ENCODE peak calls at places on chromosomes 2 and 18, in nine cellular contexts. O is C1 segment of cervical spinal cord; W is midbrain; J is lower lobe of right lung; C is glutamatergic neuron; D is CD4-positive, alpha-beta T cell; P is GM19239; E is HFF-Myc; V is cardiac fibroblast. F is an unnamed sample.
A peak's percentile ranks its signal among the peaks of the same experiment; 100 is the strongest.

GRCh38 chr2:120367649-120368048 is 21.7 kb downstream of the INHBB start:
- DNase-seq in O (no peak), C (no peak), J (no peak), P (no peak), V (no peak), D (no peak), E (no peak), W (no peak), F (peak; percentile 26)

GRCh38 chr2:15687720-15688119 is 96.1 kb downstream of the DDX1 start:
- DNase-seq in C (no peak), W (no peak), D (no peak), P (no peak), V (no peak), J (no peak), O (no peak), E (no peak), F (no peak)

GRCh38 chr2:120828066-120828465 is 92.4 kb downstream of the GLI2 start:
- DNase-seq in P (no peak), D (no peak), E (no peak), C (no peak), J (no peak), O (no peak), W (no peak), V (no peak), F (no peak)

GRCh38 chr18:33034212-33034611 is 261.4 kb upstream of the KLHL14 start:
- DNase-seq in D (no peak), C (no peak), P (no peak), J (no peak), V (no peak), W (no peak), E (no peak), O (no peak), F (peak; percentile 19)

GRCh38 chr2:74908763-74909444 is 49.5 kb upstream of the POLE4 start:
- DNase-seq in E (no peak), V (peak; percentile 4), D (no peak), O (no peak), J (no peak), C (no peak), W (no peak), P (no peak), F (no peak)

GRCh38 chr2:230864605-230865323 is at the start of gene ITM2C:
- DNase-seq in O (peak; percentile 37), E (peak; percentile 21), D (peak; percentile 70), C (peak; percentile 83), J (peak; percentile 69), P (peak; percentile 86), W (peak; percentile 55), V (peak; percentile 51), F (peak; percentile 19)

GRCh38 chr2:70340921-70341765 is 39.3 kb upstream of the FAM136A start:
- DNase-seq in W (peak; percentile 53), P (peak; percentile 50), J (no peak), O (peak; percentile 3), V (peak; percentile 58), C (peak; percentile 34), D (peak; percentile 15), E (peak; percentile 21), F (peak; percentile 55)

GRCh38 chr18:79590191-79591039 is 89.2 kb upstream of the CTDP1 start:
- DNase-seq in D (no peak), E (no peak), V (peak; percentile 50), P (no peak), W (peak; percentile 1), O (no peak), C (peak; percentile 43), J (peak; percentile 42), F (no peak)

GRCh38 chr2:205780645-205781044 is 98.3 kb downstream of the NRP2 start:
- DNase-seq in J (no peak), W (no peak), E (no peak), C (no peak), P (no peak), V (no peak), O (no peak), D (no peak), F (no peak)

GRCh38 chr2:240835528-240835927 is 15.5 kb upstream of the KIF1A start:
- DNase-seq in V (no peak), E (no peak), W (no peak), C (no peak), O (no peak), J (no peak), P (no peak), D (no peak), F (no peak)

GRCh38 chr2:112831956-112832567 is 4.5 kb downstream of the IL1B start:
- DNase-seq in D (no peak), E (no peak), O (no peak), V (peak; percentile 27), J (no peak), P (no peak), C (no peak), W (no peak), F (peak; percentile 14)

GRCh38 chr2:101842471-101842870 is 145.0 kb downstream of the MAP4K4 start:
- DNase-seq in P (no peak), W (no peak), E (no peak), D (no peak), V (no peak), C (no peak), J (no peak), O (no peak), F (peak; percentile 27)

GRCh38 chr2:135257383-135258090 is 205.4 kb downstream of the RAB3GAP1 start:
- DNase-seq in V (peak; percentile 65), O (no peak), C (no peak), P (no peak), D (no peak), E (peak; percentile 41), J (no peak), W (no peak), F (no peak)

GRCh38 chr2:33033524-33034150 is 86.9 kb downstream of the LTBP1 start:
- DNase-seq in P (no peak), C (peak; percentile 96), E (no peak), O (no peak), J (no peak), W (peak; percentile 58), V (peak; percentile 75), D (no peak), F (peak; percentile 67)

GRCh38 chr18:2826581-2826980 is 20.2 kb upstream of the EMILIN2 start:
- DNase-seq in D (no peak), C (no peak), V (peak; percentile 47), P (no peak), E (no peak), J (no peak), W (no peak), O (no peak), F (no peak)

GRCh38 chr2:205712508-205712907 is 30.2 kb downstream of the NRP2 start:
- DNase-seq in C (no peak), J (no peak), V (peak; percentile 90), D (no peak), E (no peak), O (no peak), W (no peak), P (no peak), F (peak; percentile 68)

GRCh38 chr2:231717281-231718180 is 9.2 kb downstream of the PTMA start:
- DNase-seq in P (no peak), O (no peak), C (no peak), W (no peak), V (peak; percentile 93), E (no peak), J (peak; percentile 80), D (no peak), F (no peak)

GRCh38 chr2:152354069-152354755 is 19.2 kb downstream of the FMNL2 start:
- DNase-seq in J (no peak), V (peak; percentile 54), P (no peak), O (no peak), C (no peak), D (no peak), W (no peak), E (no peak), F (no peak)

GRCh38 chr2:175167076-175167791 is 769 bp downstream of the ATF2 start:
- DNase-seq in C (peak; percentile 70), W (no peak), J (peak; percentile 51), P (no peak), O (peak; percentile 60), D (no peak), V (peak; percentile 52), E (no peak), F (peak; percentile 61)

GRCh38 chr2:232361646-232362045 is 16.9 kb upstream of the ALPP start:
- DNase-seq in J (no peak), W (no peak), V (no peak), E (no peak), P (no peak), O (no peak), C (no peak), D (no peak), F (no peak)

GRCh38 chr2:234495801-234496441 is 960 bp downstream of the ARL4C start:
- DNase-seq in D (peak; percentile 32), O (no peak), P (no peak), W (no peak), V (peak; percentile 42), C (peak; percentile 57), E (no peak), J (peak; percentile 63), F (peak; percentile 54)

GRCh38 chr18:52685316-52685715 is 345.3 kb downstream of the DCC start:
- DNase-seq in P (no peak), J (no peak), V (no peak), E (no peak), C (no peak), W (no peak), D (no peak), O (no peak), F (no peak)

GRCh38 chr18:55088000-55088401 is 128.7 kb upstream of the CCDC68 start:
- DNase-seq in E (no peak), P (no peak), J (no peak), O (no peak), C (no peak), V (no peak), D (no peak), W (no peak), F (no peak)

GRCh38 chr2:105403785-105404698 is 5.2 kb upstream of the FHL2 start:
- DNase-seq in W (no peak), E (no peak), J (no peak), D (no peak), C (no peak), V (peak; percentile 92), P (no peak), O (no peak), F (peak; percentile 86)

GRCh38 chr2:144015036-144015435 is 504.9 kb downstream of the ZEB2 start:
- DNase-seq in C (no peak), O (no peak), P (no peak), V (peak; percentile 49), J (no peak), E (no peak), D (no peak), W (no peak), F (peak; percentile 40)

GRCh38 chr2:61210332-61210981 is 48.5 kb downstream of the C2orf74 start:
- DNase-seq in V (peak; percentile 89), D (no peak), W (no peak), O (no peak), J (no peak), C (no peak), P (no peak), E (no peak), F (no peak)

GRCh38 chr2:22450831-22451230 is 934.1 kb upstream of the KLHL29 start:
- DNase-seq in W (peak; percentile 61), V (no peak), P (no peak), E (no peak), C (no peak), O (peak; percentile 7), D (no peak), J (no peak), F (no peak)

GRCh38 chr2:217809736-217810135 is 193.1 kb downstream of the TNS1 start:
- DNase-seq in O (no peak), C (no peak), W (no peak), P (no peak), D (no peak), J (no peak), V (no peak), E (no peak), F (no peak)

GRCh38 chr2:83196225-83196624 is 1262.9 kb downstream of the SUCLG1 start:
- DNase-seq in C (no peak), E (peak; percentile 4), V (peak; percentile 58), W (peak; percentile 42), J (no peak), O (no peak), D (no peak), P (no peak), F (peak; percentile 62)

GRCh38 chr2:153163055-153163454 is 315.5 kb downstream of the RPRM start:
- DNase-seq in P (peak; percentile 9), J (no peak), W (peak; percentile 36), V (peak; percentile 7), E (no peak), C (no peak), O (no peak), D (no peak), F (no peak)

GRCh38 chr2:239735829-239736357 is 289.2 kb downstream of the NDUFA10 start:
- DNase-seq in V (no peak), P (no peak), O (no peak), C (peak; percentile 27), D (no peak), E (no peak), W (no peak), J (no peak), F (no peak)

F was measured in endothelial cell of umbilical vein.